ENCODE peak calls at places on chromosomes 13 and 19, in five cellular contexts. G, B, K, H and R are unnamed samples.
A peak's percentile ranks its signal among the peaks of the same experiment; 100 is the strongest.

GRCh38 chr19:42368765-42369164 is 21.3 kb downstream of the CNFN start:
- DNase-seq in G (no peak), B (no peak), K (no peak), H (no peak), R (no peak)

GRCh38 chr13:69604698-69605097 is 502.9 kb upstream of the ATXN8OS start:
- DNase-seq in G (no peak), B (no peak), K (no peak), H (no peak), R (no peak)

GRCh38 chr19:49653466-49653806 is 11.4 kb downstream of the SCAF1 start:
- DNase-seq in G (no peak), B (no peak), K (no peak), H (no peak), R (no peak)

GRCh38 chr19:42295831-42296525 is 6.0 kb upstream of the PRR19 start:
- DNase-seq in G (peak; percentile 84), B (peak; percentile 88), K (peak; percentile 52), H (peak; percentile 74), R (peak; percentile 80)

GRCh38 chr13:31891472-31891871 is 140.1 kb upstream of the FRY start:
- DNase-seq in G (no peak), B (no peak), K (no peak), H (no peak), R (no peak)

GRCh38 chr19:5627395-5627904 is 4.6 kb downstream of the SAFB start:
- DNase-seq in G (peak; percentile 57), B (peak; percentile 5), K (peak; percentile 76), H (no peak), R (peak; percentile 50)

GRCh38 chr19:2164020-2164988 is 571 bp downstream of the DOT1L start:
- DNase-seq in G (peak; percentile 30), B (no peak), K (no peak), H (no peak), R (no peak)

GRCh38 chr13:27043013-27043412 is 128.6 kb downstream of the USP12 start:
- DNase-seq in G (no peak), B (no peak), K (peak; percentile 99), H (no peak), R (no peak)

GRCh38 chr19:35257113-35257461 is 8.3 kb downstream of the LSR start:
- DNase-seq in G (no peak), B (no peak), K (no peak), H (no peak), R (no peak)